ENCODE peak calls at places on chromosomes 12 and 14, in nine cellular contexts. One of them, this sample, is unnamed. For H3K4me1, the result is how much of the 10 kb centered on the place peaks cover.

GRCh38 chr12:49369723-49370145 is 2.5 kb downstream of the SPATS2 start:
- DNase-seq in K562: peak
- DNase-seq in GM12878: peak
- DNase-seq in HepG2: peak
- DNase-seq in SK-N-SH: peak
- DNase-seq in tibial nerve: no peak
- DNase-seq in A549: peak
- DNase-seq in esophagus muscularis mucosa: no peak
- DNase-seq in transverse colon: peak
- DNase-seq in this sample: no peak

GRCh38 chr12:27969011-27969900 is 3.3 kb downstream of the PTHLH start:
- DNase-seq in SK-N-SH: peak
- DNase-seq in A549: peak
- DNase-seq in HepG2: no peak
- DNase-seq in esophagus muscularis mucosa: no peak
- DNase-seq in GM12878: no peak
- DNase-seq in transverse colon: no peak
- DNase-seq in K562: no peak
- DNase-seq in tibial nerve: no peak
- DNase-seq in this sample: peak

GRCh38 chr12:9646794-9647622 is 22.5 kb upstream of the CLEC2D start:
- DNase-seq in A549: peak
- DNase-seq in K562: peak
- DNase-seq in transverse colon: no peak
- DNase-seq in HepG2: no peak
- DNase-seq in GM12878: no peak
- DNase-seq in SK-N-SH: no peak
- DNase-seq in tibial nerve: no peak
- DNase-seq in esophagus muscularis mucosa: no peak
- DNase-seq in this sample: no peak

GRCh38 chr12:53267309-53268008 is 640 bp upstream of the ESPL1 start:
- DNase-seq in A549: no peak
- DNase-seq in SK-N-SH: no peak
- DNase-seq in tibial nerve: no peak
- DNase-seq in esophagus muscularis mucosa: no peak
- DNase-seq in HepG2: no peak
- DNase-seq in GM12878: no peak
- DNase-seq in transverse colon: no peak
- DNase-seq in K562: peak
- DNase-seq in this sample: no peak

GRCh38 chr14:64935508-64935907 is 7.0 kb downstream of the GPX2 start:
- DNase-seq in esophagus muscularis mucosa: peak
- DNase-seq in A549: no peak
- DNase-seq in tibial nerve: no peak
- DNase-seq in GM12878: no peak
- DNase-seq in K562: no peak
- DNase-seq in SK-N-SH: no peak
- DNase-seq in transverse colon: no peak
- DNase-seq in HepG2: no peak
- DNase-seq in this sample: no peak

GRCh38 chr14:40476005-40476404 is 1043.8 kb upstream of the FBXO33 start:
- DNase-seq in transverse colon: no peak
- DNase-seq in SK-N-SH: no peak
- DNase-seq in tibial nerve: no peak
- DNase-seq in A549: no peak
- DNase-seq in HepG2: no peak
- DNase-seq in GM12878: no peak
- DNase-seq in esophagus muscularis mucosa: no peak
- DNase-seq in K562: no peak
- DNase-seq in this sample: no peak

GRCh38 chr12:118206107-118206412 is 70.1 kb downstream of the PEBP1 start:
- DNase-seq in esophagus muscularis mucosa: no peak
- DNase-seq in SK-N-SH: no peak
- DNase-seq in GM12878: no peak
- DNase-seq in tibial nerve: no peak
- DNase-seq in A549: no peak
- DNase-seq in K562: no peak
- DNase-seq in HepG2: peak
- DNase-seq in transverse colon: no peak
- DNase-seq in this sample: no peak

GRCh38 chr12:112738531-112738930 is 53.0 kb upstream of the RPH3A start:
- DNase-seq in GM12878: no peak
- DNase-seq in tibial nerve: no peak
- DNase-seq in A549: no peak
- DNase-seq in K562: no peak
- DNase-seq in HepG2: no peak
- DNase-seq in esophagus muscularis mucosa: no peak
- DNase-seq in transverse colon: no peak
- DNase-seq in SK-N-SH: no peak
- DNase-seq in this sample: no peak

GRCh38 chr12:6084261-6084968 is 40.1 kb downstream of the VWF start:
- DNase-seq in GM12878: no peak
- DNase-seq in K562: no peak
- DNase-seq in esophagus muscularis mucosa: no peak
- DNase-seq in HepG2: no peak
- DNase-seq in transverse colon: peak
- DNase-seq in tibial nerve: no peak
- DNase-seq in A549: peak
- DNase-seq in SK-N-SH: peak
- DNase-seq in this sample: no peak

GRCh38 chr14:104224516-104225281 is 86.3 kb downstream of the KIF26A start:
- DNase-seq in tibial nerve: no peak
- DNase-seq in HepG2: no peak
- DNase-seq in A549: peak
- DNase-seq in SK-N-SH: peak
- DNase-seq in esophagus muscularis mucosa: no peak
- DNase-seq in K562: peak
- DNase-seq in transverse colon: peak
- DNase-seq in GM12878: no peak
- DNase-seq in this sample: no peak

GRCh38 chr12:14768823-14769405 is 34.4 kb downstream of the WBP11 start:
- DNase-seq in A549: no peak
- DNase-seq in GM12878: peak
- DNase-seq in esophagus muscularis mucosa: no peak
- DNase-seq in tibial nerve: no peak
- DNase-seq in HepG2: no peak
- DNase-seq in K562: no peak
- DNase-seq in SK-N-SH: no peak
- DNase-seq in transverse colon: peak
- DNase-seq in this sample: peak

GRCh38 chr14:43939836-43940235 is 567.2 kb downstream of the FSCB start:
- DNase-seq in HepG2: no peak
- DNase-seq in tibial nerve: no peak
- DNase-seq in SK-N-SH: no peak
- DNase-seq in transverse colon: no peak
- DNase-seq in K562: no peak
- DNase-seq in A549: no peak
- DNase-seq in GM12878: no peak
- DNase-seq in esophagus muscularis mucosa: no peak
- DNase-seq in this sample: peak

GRCh38 chr12:46384451-46385301 is 12.1 kb upstream of the SLC38A2 start:
- DNase-seq in GM12878: no peak
- DNase-seq in esophagus muscularis mucosa: no peak
- DNase-seq in tibial nerve: no peak
- DNase-seq in A549: no peak
- DNase-seq in K562: no peak
- DNase-seq in HepG2: no peak
- DNase-seq in transverse colon: no peak
- DNase-seq in SK-N-SH: no peak
- DNase-seq in this sample: no peak
- H3K4me1 ChIP-seq in GM12878: under half
- H3K4me1 ChIP-seq in esophagus muscularis mucosa: half or more
- H3K4me1 ChIP-seq in tibial nerve: under half
- H3K4me1 ChIP-seq in A549: half or more
- H3K4me1 ChIP-seq in K562: under half
- H3K4me1 ChIP-seq in HepG2: half or more
- H3K4me1 ChIP-seq in transverse colon: half or more
- H3K4me1 ChIP-seq in SK-N-SH: half or more
- H3K4me1 ChIP-seq in this sample: under half

DNA sequence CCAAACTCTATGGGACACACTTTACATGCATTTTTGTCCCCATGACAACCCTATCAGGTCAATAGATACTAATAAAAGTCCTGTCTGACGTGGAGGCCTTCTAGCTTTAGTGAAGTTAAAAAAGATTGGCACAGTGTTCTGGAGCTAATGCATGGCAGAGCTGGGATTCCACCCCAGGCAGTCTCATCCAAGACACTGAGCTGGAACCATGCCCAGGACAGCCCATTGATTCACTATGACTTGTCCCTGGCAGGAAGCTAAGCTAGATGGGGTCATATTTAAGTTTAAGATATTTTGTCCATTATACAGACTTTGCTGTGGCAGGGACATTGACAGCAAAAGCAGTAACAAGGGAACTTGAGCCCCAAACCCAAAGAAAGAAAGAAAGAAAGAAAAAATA is 28.1 kb downstream of the TTC6 start:
- DNase-seq in HepG2: no peak
- DNase-seq in A549: no peak
- DNase-seq in K562: no peak
- DNase-seq in esophagus muscularis mucosa: no peak
- DNase-seq in GM12878: no peak
- DNase-seq in SK-N-SH: no peak
- DNase-seq in transverse colon: no peak
- DNase-seq in tibial nerve: no peak
- DNase-seq in this sample: no peak
- TF ChIP-seq EP300 in HepG2: no peak
- TF ChIP-seq EP300 in A549: no peak
- TF ChIP-seq EP300 in K562: no peak
- TF ChIP-seq EP300 in esophagus muscularis mucosa: no peak
- TF ChIP-seq EP300 in GM12878: no peak
- TF ChIP-seq EP300 in SK-N-SH: no peak
- TF ChIP-seq EP300 in transverse colon: no peak
- TF ChIP-seq EP300 in tibial nerve: no peak
- TF ChIP-seq EP300 in this sample: no peak

DNA sequence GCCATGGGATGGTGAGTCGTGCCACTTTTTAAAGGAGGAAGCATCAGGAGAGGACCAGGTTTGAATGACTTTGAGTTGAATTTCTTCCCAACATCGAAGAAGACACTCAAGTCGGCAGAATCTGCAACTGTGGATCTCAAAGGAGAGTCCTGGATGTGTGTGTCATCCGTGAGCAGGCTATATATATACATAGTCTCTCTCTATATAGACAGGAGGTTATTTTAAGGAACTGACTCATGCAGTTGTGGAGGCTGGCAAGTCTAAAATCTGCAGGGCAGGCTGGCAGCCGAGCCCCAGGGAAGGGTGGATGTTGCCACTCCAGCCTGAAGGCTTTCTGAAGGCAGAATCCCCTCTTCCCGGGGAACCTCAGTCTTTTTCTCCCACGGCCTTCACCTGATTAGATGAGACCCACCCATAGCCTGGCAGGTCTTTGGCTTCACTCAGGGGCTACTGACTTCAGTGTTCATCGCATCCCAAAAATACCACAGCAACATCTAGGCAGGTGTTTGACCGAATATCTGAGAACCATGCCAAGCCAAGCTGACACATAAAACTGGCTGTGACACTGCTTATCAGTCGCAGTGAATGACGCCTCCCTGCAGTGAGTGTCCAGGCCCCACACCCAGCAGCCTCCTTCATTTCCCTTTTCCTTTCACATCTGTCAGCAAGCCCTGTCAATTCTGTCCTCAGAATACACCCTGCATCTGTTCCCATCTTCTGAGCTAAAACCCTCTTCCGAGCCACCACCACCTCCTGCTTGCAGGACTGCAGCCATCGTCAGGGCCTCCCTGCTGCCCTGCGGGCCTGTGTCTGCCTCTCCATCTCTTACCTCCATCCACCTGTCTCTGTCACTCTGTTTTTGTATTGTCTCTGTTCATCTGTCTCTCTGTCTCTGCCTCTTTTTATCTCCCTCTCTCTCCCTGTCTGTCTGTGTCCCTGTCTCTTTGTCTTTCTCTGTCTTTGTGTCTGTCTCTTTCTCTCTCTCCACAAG is 54.0 kb downstream of the ZNF664 start:
- DNase-seq in transverse colon: no peak
- DNase-seq in tibial nerve: no peak
- DNase-seq in GM12878: no peak
- DNase-seq in K562: peak
- DNase-seq in HepG2: no peak
- DNase-seq in esophagus muscularis mucosa: no peak
- DNase-seq in A549: no peak
- DNase-seq in SK-N-SH: no peak
- DNase-seq in this sample: no peak
- H3K4me1 ChIP-seq in transverse colon: under half
- H3K4me1 ChIP-seq in tibial nerve: under half
- H3K4me1 ChIP-seq in GM12878: under half
- H3K4me1 ChIP-seq in K562: under half
- H3K4me1 ChIP-seq in HepG2: under half
- H3K4me1 ChIP-seq in esophagus muscularis mucosa: under half
- H3K4me1 ChIP-seq in A549: under half
- H3K4me1 ChIP-seq in SK-N-SH: under half
- H3K4me1 ChIP-seq in this sample: under half

GRCh38 chr14:32702088-32702487 is 236.6 kb upstream of the NPAS3 start:
- DNase-seq in HepG2: no peak
- DNase-seq in SK-N-SH: no peak
- DNase-seq in A549: no peak
- DNase-seq in esophagus muscularis mucosa: no peak
- DNase-seq in tibial nerve: no peak
- DNase-seq in GM12878: no peak
- DNase-seq in transverse colon: no peak
- DNase-seq in K562: no peak
- DNase-seq in this sample: no peak
- TF ChIP-seq EP300 in HepG2: no peak
- TF ChIP-seq EP300 in SK-N-SH: no peak
- TF ChIP-seq EP300 in A549: no peak
- TF ChIP-seq EP300 in esophagus muscularis mucosa: no peak
- TF ChIP-seq EP300 in tibial nerve: no peak
- TF ChIP-seq EP300 in GM12878: no peak
- TF ChIP-seq EP300 in transverse colon: no peak
- TF ChIP-seq EP300 in K562: no peak
- TF ChIP-seq EP300 in this sample: no peak

This sample was measured in upper lobe of left lung.